ENCODE peak calls at places on chromosomes 3 and 15, in four cellular contexts. One of them, this sample, is unnamed. For H3K36me3, the result is how much of the 10 kb centered on the place peaks cover.

GRCh38 chr3:28242519-28242918 is 1.1 kb downstream of the CMC1 start:
- DNase-seq in HepG2: no peak
- DNase-seq in K562: no peak
- DNase-seq in H1: no peak
- DNase-seq in this sample: no peak

GRCh38 chr3:33931512-33931911 is 133.1 kb downstream of the PDCD6IP start:
- DNase-seq in HepG2: no peak
- DNase-seq in K562: no peak
- DNase-seq in H1: no peak
- DNase-seq in this sample: no peak

GRCh38 chr3:140505256-140505655 is 172.6 kb upstream of the TRIM42 start:
- DNase-seq in HepG2: no peak
- DNase-seq in K562: no peak
- DNase-seq in H1: no peak
- DNase-seq in this sample: no peak

GRCh38 chr3:43870110-43870509 is 179.4 kb downstream of the ABHD5 start:
- DNase-seq in HepG2: no peak
- DNase-seq in K562: no peak
- DNase-seq in H1: no peak
- DNase-seq in this sample: peak

GRCh38 chr3:194485876-194486539 is 794 bp downstream of the ATP13A3 start:
- DNase-seq in HepG2: no peak
- DNase-seq in K562: peak
- DNase-seq in H1: no peak
- DNase-seq in this sample: peak

GRCh38 chr15:56523521-56523920 is 58.6 kb upstream of the MNS1 start:
- DNase-seq in HepG2: no peak
- DNase-seq in K562: no peak
- DNase-seq in H1: no peak
- DNase-seq in this sample: no peak

GRCh38 chr3:197711973-197712707 is 24.6 kb downstream of the RUBCN start:
- DNase-seq in HepG2: peak
- DNase-seq in K562: peak
- DNase-seq in H1: peak
- DNase-seq in this sample: peak

GRCh38 chr15:89654847-89655805 is at the start of gene KIF7:
- DNase-seq in HepG2: peak
- DNase-seq in K562: peak
- DNase-seq in H1: peak
- DNase-seq in this sample: peak

GRCh38 chr15:77915261-77915960 is 162.1 kb downstream of the TBC1D2B start:
- DNase-seq in HepG2: no peak
- DNase-seq in K562: no peak
- DNase-seq in H1: no peak
- DNase-seq in this sample: no peak

GRCh38 chr15:45378149-45378912 is at the start of gene GATM:
- DNase-seq in HepG2: no peak
- DNase-seq in K562: no peak
- DNase-seq in H1: no peak
- DNase-seq in this sample: peak

GRCh38 chr3:102163039-102163817 is 271.6 kb upstream of the ZPLD1 start:
- DNase-seq in HepG2: no peak
- DNase-seq in K562: no peak
- DNase-seq in H1: no peak
- DNase-seq in this sample: peak

GRCh38 chr3:34419801-34420200 is 621.4 kb downstream of the PDCD6IP start:
- DNase-seq in HepG2: no peak
- DNase-seq in K562: no peak
- DNase-seq in H1: no peak
- DNase-seq in this sample: peak

GRCh38 chr3:57127849-57128566 is 37.1 kb downstream of the IL17RD start:
- DNase-seq in HepG2: no peak
- DNase-seq in K562: no peak
- DNase-seq in H1: no peak
- DNase-seq in this sample: no peak

GRCh38 chr3:42763023-42763422 is 10.0 kb downstream of the CCDC13 start:
- DNase-seq in HepG2: no peak
- DNase-seq in K562: no peak
- DNase-seq in H1: no peak
- DNase-seq in this sample: no peak

GRCh38 chr3:124619887-124620599 is 110.2 kb upstream of the UMPS start:
- DNase-seq in HepG2: peak
- DNase-seq in K562: no peak
- DNase-seq in H1: no peak
- DNase-seq in this sample: no peak

GRCh38 chr15:67701669-67702068 is 123.6 kb upstream of the SKOR1 start:
- DNase-seq in HepG2: no peak
- DNase-seq in K562: no peak
- DNase-seq in H1: no peak
- DNase-seq in this sample: no peak

GRCh38 chr3:20999661-21000060 is 751.3 kb downstream of the ZNF385D start:
- DNase-seq in HepG2: no peak
- DNase-seq in K562: no peak
- DNase-seq in H1: no peak
- DNase-seq in this sample: no peak

GRCh38 chr3:76107935-76108570 is 322.7 kb upstream of the ZNF717 start:
- DNase-seq in HepG2: peak
- DNase-seq in K562: peak
- DNase-seq in H1: no peak
- DNase-seq in this sample: no peak

GRCh38 chr15:94080416-94080815 is 150.9 kb upstream of the MCTP2 start:
- DNase-seq in HepG2: no peak
- DNase-seq in K562: no peak
- DNase-seq in H1: no peak
- DNase-seq in this sample: no peak

GRCh38 chr3:25573386-25574171 is 91.1 kb downstream of the TOP2B start:
- DNase-seq in HepG2: no peak
- DNase-seq in K562: no peak
- DNase-seq in H1: no peak
- DNase-seq in this sample: no peak

GRCh38 chr15:74783072-74783807 is 1.4 kb downstream of the CSK start:
- DNase-seq in HepG2: no peak
- DNase-seq in K562: peak
- DNase-seq in H1: no peak
- DNase-seq in this sample: peak

GRCh38 chr3:14312375-14312774 is 90.0 kb upstream of the SLC6A6 start:
- DNase-seq in HepG2: no peak
- DNase-seq in K562: no peak
- DNase-seq in H1: no peak
- DNase-seq in this sample: no peak

GRCh38 chr15:99630607-99631131 is 64.9 kb downstream of the MEF2A start:
- DNase-seq in HepG2: no peak
- DNase-seq in K562: no peak
- DNase-seq in H1: no peak
- DNase-seq in this sample: no peak

GRCh38 chr15:99634576-99634975 is 68.8 kb downstream of the MEF2A start:
- DNase-seq in HepG2: no peak
- DNase-seq in K562: no peak
- DNase-seq in H1: no peak
- DNase-seq in this sample: no peak

GRCh38 chr15:99631256-99631655 is 65.5 kb downstream of the MEF2A start:
- DNase-seq in HepG2: no peak
- DNase-seq in K562: no peak
- DNase-seq in H1: no peak
- DNase-seq in this sample: peak

GRCh38 chr15:99633655-99634054 is 67.9 kb downstream of the MEF2A start:
- DNase-seq in HepG2: no peak
- DNase-seq in K562: no peak
- DNase-seq in H1: no peak
- DNase-seq in this sample: no peak

GRCh38 chr15:99632521-99632920 is 66.7 kb downstream of the MEF2A start:
- DNase-seq in HepG2: no peak
- DNase-seq in K562: no peak
- DNase-seq in H1: no peak
- DNase-seq in this sample: no peak
- H3K36me3 ChIP-seq in HepG2: under half
- H3K36me3 ChIP-seq in K562: under half
- H3K36me3 ChIP-seq in H1: under half
- H3K36me3 ChIP-seq in this sample: under half

GRCh38 chr3:59425942-59426341 is 376.1 kb upstream of the CFAP20DC start:
- DNase-seq in HepG2: no peak
- DNase-seq in K562: no peak
- DNase-seq in H1: no peak
- DNase-seq in this sample: no peak

GRCh38 chr3:59426851-59427565 is 377.2 kb upstream of the CFAP20DC start:
- DNase-seq in HepG2: no peak
- DNase-seq in K562: no peak
- DNase-seq in H1: no peak
- DNase-seq in this sample: no peak

GRCh38 chr3:59424268-59425010 is 374.6 kb upstream of the CFAP20DC start:
- DNase-seq in HepG2: no peak
- DNase-seq in K562: no peak
- DNase-seq in H1: no peak
- DNase-seq in this sample: no peak

GRCh38 chr3:59423707-59424106 is 373.9 kb upstream of the CFAP20DC start:
- DNase-seq in HepG2: no peak
- DNase-seq in K562: no peak
- DNase-seq in H1: no peak
- DNase-seq in this sample: no peak

DNA sequence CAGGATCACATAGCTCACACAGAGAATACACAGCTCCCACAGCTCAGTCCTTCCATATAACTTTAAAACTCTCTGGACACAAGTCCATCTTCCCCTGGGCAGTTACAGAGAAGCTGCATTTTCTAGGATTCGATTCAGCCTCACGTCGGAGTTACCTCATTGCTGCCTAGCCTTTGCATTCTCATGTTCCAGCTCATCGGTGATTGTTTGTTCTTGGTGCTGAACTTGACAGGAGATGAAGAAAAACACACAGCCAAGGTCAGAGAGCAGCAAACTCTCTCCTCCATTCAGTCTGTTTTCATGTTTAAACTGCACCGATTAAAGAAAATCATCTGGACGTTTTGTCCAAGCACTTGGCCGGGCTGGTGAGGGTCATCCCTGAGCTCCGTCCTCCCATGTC is 375.5 kb upstream of the CFAP20DC start:
- DNase-seq in HepG2: peak
- DNase-seq in K562: no peak
- DNase-seq in H1: no peak
- DNase-seq in this sample: no peak
- TF ChIP-seq JUN in HepG2: no peak
- TF ChIP-seq JUN in K562: no peak
- TF ChIP-seq JUN in H1: no peak
- TF ChIP-seq JUN in this sample: no peak

GRCh38 chr15:48494646-48495045 is 150.9 kb downstream of the FBN1 start:
- DNase-seq in HepG2: no peak
- DNase-seq in K562: no peak
- DNase-seq in H1: no peak
- DNase-seq in this sample: no peak
- H3K36me3 ChIP-seq in HepG2: under half
- H3K36me3 ChIP-seq in K562: under half
- H3K36me3 ChIP-seq in H1: under half
- H3K36me3 ChIP-seq in this sample: under half

DNA sequence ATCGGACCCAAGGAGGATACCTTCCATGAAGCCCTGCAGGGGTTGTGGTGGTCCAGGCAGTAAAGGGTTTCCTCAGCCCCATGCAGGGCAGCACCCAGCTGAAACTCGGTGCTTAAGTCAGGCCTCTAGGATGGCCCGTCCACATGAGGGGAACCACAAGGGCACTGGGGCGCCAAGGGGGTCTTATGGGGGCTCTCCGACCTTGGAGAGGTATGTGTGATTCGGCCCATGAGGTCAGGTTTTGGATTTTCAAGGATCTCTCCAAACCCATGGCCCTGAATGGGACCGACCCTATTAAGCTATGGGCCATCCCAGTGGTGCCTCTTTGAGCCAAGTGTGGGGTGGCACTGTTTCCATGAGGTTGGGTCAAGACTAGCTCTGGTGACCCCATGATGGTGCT is 233.3 kb downstream of the SNRPN start:
- DNase-seq in HepG2: no peak
- DNase-seq in K562: no peak
- DNase-seq in H1: no peak
- DNase-seq in this sample: no peak
- TF ChIP-seq JUN in HepG2: no peak
- TF ChIP-seq JUN in K562: no peak
- TF ChIP-seq JUN in H1: no peak
- TF ChIP-seq JUN in this sample: no peak

DNA sequence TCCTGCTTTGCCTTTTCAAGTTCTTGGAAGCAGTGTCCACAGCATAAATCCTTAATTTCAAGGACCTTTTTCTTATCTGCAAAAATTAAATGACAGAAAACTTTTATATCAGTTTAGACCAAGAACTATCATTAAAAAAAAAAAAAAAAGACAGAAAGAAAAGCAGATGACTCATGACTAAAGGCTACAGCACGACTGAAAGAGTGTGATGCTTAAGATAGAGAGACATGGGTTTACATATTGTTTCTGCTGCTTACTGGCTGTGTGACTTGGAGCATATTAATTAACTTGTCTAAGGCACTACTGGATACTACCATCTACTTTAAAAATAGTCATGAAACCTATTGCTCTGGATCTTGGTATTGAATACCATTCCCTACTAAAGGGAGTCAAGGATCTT is 62.3 kb downstream of the CEP152 start:
- DNase-seq in HepG2: no peak
- DNase-seq in K562: no peak
- DNase-seq in H1: no peak
- DNase-seq in this sample: no peak
- H3K36me3 ChIP-seq in HepG2: under half
- H3K36me3 ChIP-seq in K562: half or more
- H3K36me3 ChIP-seq in H1: under half
- H3K36me3 ChIP-seq in this sample: under half

GRCh38 chr3:16174389-16174788 is at the start of gene GALNT15:
- DNase-seq in HepG2: no peak
- DNase-seq in K562: no peak
- DNase-seq in H1: no peak
- DNase-seq in this sample: peak
- TF ChIP-seq JUN in HepG2: no peak
- TF ChIP-seq JUN in K562: no peak
- TF ChIP-seq JUN in H1: no peak
- TF ChIP-seq JUN in this sample: no peak

GRCh38 chr3:9433884-9434521 is 36.6 kb downstream of the SETD5 start:
- DNase-seq in HepG2: no peak
- DNase-seq in K562: no peak
- DNase-seq in H1: no peak
- DNase-seq in this sample: no peak
- H3K36me3 ChIP-seq in HepG2: under half
- H3K36me3 ChIP-seq in K562: half or more
- H3K36me3 ChIP-seq in H1: half or more
- H3K36me3 ChIP-seq in this sample: half or more